ENCODE peak calls at places on chromosomes 4 and X, in six cellular contexts. One of them, this sample, is unnamed.

GRCh38 chr4:43223820-43224219 is 331.3 kb downstream of the GRXCR1 start:
- DNase-seq in cardiac fibroblast: no peak
- DNase-seq in adrenal gland: no peak
- DNase-seq in psoas muscle: no peak
- DNase-seq in tibial artery: no peak
- DNase-seq in endodermal cell: no peak
- DNase-seq in this sample: no peak

GRCh38 chr4:100949350-100949935 is 397.9 kb downstream of the PPP3CA start:
- DNase-seq in cardiac fibroblast: no peak
- DNase-seq in adrenal gland: no peak
- DNase-seq in tibial artery: no peak
- DNase-seq in psoas muscle: no peak
- DNase-seq in endodermal cell: no peak
- DNase-seq in this sample: peak

GRCh38 chrX:114152130-114152529 is 431.8 kb upstream of the HTR2C start:
- DNase-seq in psoas muscle: no peak
- DNase-seq in cardiac fibroblast: peak
- DNase-seq in endodermal cell: no peak
- DNase-seq in tibial artery: no peak
- DNase-seq in adrenal gland: no peak
- DNase-seq in this sample: peak

GRCh38 chr4:825063-825968 is 613 bp downstream of the CPLX1 start:
- DNase-seq in cardiac fibroblast: peak
- DNase-seq in psoas muscle: no peak
- DNase-seq in tibial artery: no peak
- DNase-seq in adrenal gland: no peak
- DNase-seq in endodermal cell: peak
- DNase-seq in this sample: peak

GRCh38 chrX:65744965-65745364 is 77.5 kb downstream of the MSN start:
- DNase-seq in cardiac fibroblast: peak
- DNase-seq in tibial artery: no peak
- DNase-seq in psoas muscle: no peak
- DNase-seq in adrenal gland: no peak
- DNase-seq in endodermal cell: no peak
- DNase-seq in this sample: peak

GRCh38 chr4:683982-684571 is 4.9 kb downstream of the SLC49A3 start:
- DNase-seq in psoas muscle: peak
- DNase-seq in adrenal gland: peak
- DNase-seq in tibial artery: no peak
- DNase-seq in cardiac fibroblast: peak
- DNase-seq in endodermal cell: peak
- DNase-seq in this sample: peak

GRCh38 chr4:153661215-153661822 is 22.8 kb upstream of the TLR2 start:
- DNase-seq in endodermal cell: no peak
- DNase-seq in tibial artery: no peak
- DNase-seq in cardiac fibroblast: peak
- DNase-seq in adrenal gland: no peak
- DNase-seq in psoas muscle: no peak
- DNase-seq in this sample: peak

GRCh38 chr4:132593717-132594400 is 555.2 kb upstream of the PCDH10 start:
- DNase-seq in tibial artery: no peak
- DNase-seq in endodermal cell: no peak
- DNase-seq in adrenal gland: no peak
- DNase-seq in cardiac fibroblast: no peak
- DNase-seq in psoas muscle: no peak
- DNase-seq in this sample: no peak

DNA sequence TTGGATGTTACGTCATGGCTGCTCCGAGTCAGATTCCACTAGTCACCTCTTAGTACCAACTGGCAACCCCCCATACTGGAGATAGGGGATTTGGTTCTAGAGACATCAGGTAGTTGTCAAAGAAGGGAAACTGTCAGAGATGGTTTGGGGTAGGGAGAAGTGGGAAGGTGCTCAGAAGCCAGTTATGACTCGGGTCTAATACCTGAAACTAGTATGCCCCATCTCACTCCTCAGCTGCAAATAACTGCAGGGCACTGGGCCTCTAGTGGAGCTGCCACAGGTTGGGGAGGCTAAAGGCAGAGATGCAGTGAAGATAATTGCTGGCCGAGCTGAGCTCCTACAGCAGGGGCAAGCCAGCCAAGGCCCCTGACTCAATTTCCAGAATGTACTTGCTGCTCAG is 30.0 kb downstream of the OTUD6A start:
- DNase-seq in adrenal gland: no peak
- DNase-seq in endodermal cell: no peak
- DNase-seq in tibial artery: no peak
- DNase-seq in cardiac fibroblast: no peak
- DNase-seq in psoas muscle: no peak
- DNase-seq in this sample: no peak
- TF ChIP-seq CTCF in adrenal gland: no peak
- TF ChIP-seq CTCF in endodermal cell: no peak
- TF ChIP-seq CTCF in tibial artery: no peak
- TF ChIP-seq CTCF in cardiac fibroblast: no peak
- TF ChIP-seq CTCF in psoas muscle: no peak
- TF ChIP-seq CTCF in this sample: no peak

GRCh38 chrX:110114260-110114776 is 111.4 kb downstream of the TMEM164 start:
- DNase-seq in cardiac fibroblast: no peak
- DNase-seq in psoas muscle: no peak
- DNase-seq in endodermal cell: no peak
- DNase-seq in adrenal gland: no peak
- DNase-seq in tibial artery: no peak
- DNase-seq in this sample: no peak
- H3K4me3 ChIP-seq in cardiac fibroblast: no peak
- H3K4me3 ChIP-seq in psoas muscle: no peak
- H3K4me3 ChIP-seq in endodermal cell: no peak
- H3K4me3 ChIP-seq in adrenal gland: no peak
- H3K4me3 ChIP-seq in tibial artery: no peak
- H3K4me3 ChIP-seq in this sample: no peak

GRCh38 chrX:48512371-48512935 is 3.7 kb downstream of the PORCN start:
- DNase-seq in endodermal cell: no peak
- DNase-seq in psoas muscle: no peak
- DNase-seq in cardiac fibroblast: no peak
- DNase-seq in tibial artery: no peak
- DNase-seq in adrenal gland: no peak
- DNase-seq in this sample: no peak

GRCh38 chrX:48509245-48509590 is 426 bp downstream of the PORCN start:
- DNase-seq in psoas muscle: no peak
- DNase-seq in endodermal cell: no peak
- DNase-seq in cardiac fibroblast: no peak
- DNase-seq in tibial artery: no peak
- DNase-seq in adrenal gland: no peak
- DNase-seq in this sample: no peak

GRCh38 chrX:48513670-48514069 is 4.9 kb downstream of the PORCN start:
- DNase-seq in cardiac fibroblast: no peak
- DNase-seq in psoas muscle: no peak
- DNase-seq in adrenal gland: no peak
- DNase-seq in tibial artery: no peak
- DNase-seq in endodermal cell: no peak
- DNase-seq in this sample: no peak

GRCh38 chrX:48509619-48510018 is 827 bp downstream of the PORCN start:
- DNase-seq in psoas muscle: no peak
- DNase-seq in tibial artery: no peak
- DNase-seq in adrenal gland: no peak
- DNase-seq in endodermal cell: no peak
- DNase-seq in cardiac fibroblast: no peak
- DNase-seq in this sample: no peak

GRCh38 chrX:48511561-48511960 is 2.8 kb downstream of the PORCN start:
- DNase-seq in cardiac fibroblast: peak
- DNase-seq in endodermal cell: no peak
- DNase-seq in adrenal gland: no peak
- DNase-seq in tibial artery: no peak
- DNase-seq in psoas muscle: no peak
- DNase-seq in this sample: no peak
- TF ChIP-seq CTCF in cardiac fibroblast: peak
- TF ChIP-seq CTCF in endodermal cell: peak
- TF ChIP-seq CTCF in adrenal gland: peak
- TF ChIP-seq CTCF in tibial artery: no peak
- TF ChIP-seq CTCF in psoas muscle: no peak
- TF ChIP-seq CTCF in this sample: peak

DNA sequence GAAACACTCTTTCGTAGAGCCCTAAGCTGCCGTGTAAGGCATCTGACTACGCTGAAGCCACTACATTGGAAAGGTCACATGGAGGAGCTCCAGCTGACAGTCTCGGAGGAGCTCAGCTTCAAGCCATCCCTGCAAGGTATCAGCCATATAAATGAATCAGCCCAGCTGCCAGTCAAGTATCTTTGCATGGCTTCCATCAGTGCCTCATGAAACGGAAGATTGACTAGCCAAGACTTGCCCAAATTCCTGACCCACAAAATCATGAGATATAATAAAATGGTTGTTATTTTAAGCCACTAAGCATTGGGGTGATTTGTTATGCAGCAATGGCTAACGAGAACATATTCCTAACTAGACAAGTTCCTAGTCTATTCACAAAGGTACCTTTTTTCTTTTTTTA is 104.1 kb upstream of the SCOC start:
- DNase-seq in tibial artery: no peak
- DNase-seq in psoas muscle: no peak
- DNase-seq in adrenal gland: no peak
- DNase-seq in endodermal cell: no peak
- DNase-seq in cardiac fibroblast: no peak
- DNase-seq in this sample: no peak
- H3K4me3 ChIP-seq in tibial artery: no peak
- H3K4me3 ChIP-seq in psoas muscle: no peak
- H3K4me3 ChIP-seq in adrenal gland: no peak
- H3K4me3 ChIP-seq in endodermal cell: no peak
- H3K4me3 ChIP-seq in cardiac fibroblast: no peak
- H3K4me3 ChIP-seq in this sample: no peak

GRCh38 chrX:142084611-142085010 is 120.5 kb downstream of the MAGEC2 start:
- DNase-seq in psoas muscle: no peak
- DNase-seq in cardiac fibroblast: no peak
- DNase-seq in endodermal cell: no peak
- DNase-seq in tibial artery: no peak
- DNase-seq in adrenal gland: no peak
- DNase-seq in this sample: no peak

DNA sequence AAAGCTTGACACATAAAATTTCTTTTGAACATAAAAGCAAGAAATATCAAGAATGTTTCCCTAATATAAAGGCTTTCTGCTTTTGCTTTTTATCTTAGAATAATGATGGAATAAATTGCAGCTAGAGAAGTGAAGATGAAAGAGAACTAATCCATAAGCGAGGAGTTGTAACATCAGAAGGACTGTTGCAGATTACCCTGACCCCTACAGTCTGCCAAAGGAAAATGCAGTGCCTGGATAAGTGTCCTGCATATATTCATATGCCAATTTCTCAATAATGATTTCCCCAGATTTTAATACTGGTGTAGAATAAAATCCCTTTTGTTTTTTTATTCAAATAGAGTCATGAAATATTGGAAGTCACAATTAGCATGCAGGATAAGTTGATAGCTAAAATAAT is 115.9 kb downstream of the MAGEC2 start:
- DNase-seq in psoas muscle: no peak
- DNase-seq in cardiac fibroblast: peak
- DNase-seq in endodermal cell: no peak
- DNase-seq in adrenal gland: no peak
- DNase-seq in tibial artery: no peak
- DNase-seq in this sample: peak
- TF ChIP-seq CTCF in psoas muscle: no peak
- TF ChIP-seq CTCF in cardiac fibroblast: peak
- TF ChIP-seq CTCF in endodermal cell: peak
- TF ChIP-seq CTCF in adrenal gland: no peak
- TF ChIP-seq CTCF in tibial artery: peak
- TF ChIP-seq CTCF in this sample: peak

This sample was measured in fibroblast of mammary gland.